ENCODE peak calls at places on chromosome 1, in eight cellular contexts. Y is A549, C is transverse colon, O is K562, V is ovary, I is tibial nerve, G is stomach, W is sigmoid colon. N is an unnamed sample.

GRCh38 chr1:17117451-17118265 is 1.6 kb downstream of the PADI2 start:
- DNase-seq in C (no peak), Y (no peak), W (no peak), I (no peak), O (no peak), V (no peak), G (no peak), N (no peak)

GRCh38 chr1:25695991-25696330 is 79.4 kb downstream of the MAN1C1 start:
- DNase-seq in V (no peak), Y (peak), W (peak), I (peak), O (no peak), C (no peak), G (no peak), N (no peak)

GRCh38 chr1:33319186-33319948 is 1.5 kb downstream of the A3GALT2 start:
- DNase-seq in G (no peak), V (no peak), O (no peak), I (no peak), W (no peak), Y (no peak), C (no peak), N (no peak)

GRCh38 chr1:9145021-9145668 is 16.2 kb upstream of the GPR157 start:
- DNase-seq in O (peak), V (peak), Y (peak), I (no peak), G (peak), W (no peak), C (no peak), N (no peak)

GRCh38 chr1:219347843-219348475 is 174.3 kb downstream of the LYPLAL1 start:
- DNase-seq in I (peak), C (no peak), O (no peak), W (peak), G (peak), Y (no peak), V (peak), N (peak)

GRCh38 chr1:222387020-222387816 is 160.7 kb downstream of the HHIPL2 start:
- DNase-seq in G (no peak), Y (peak), W (no peak), I (no peak), V (no peak), O (peak), C (no peak), N (no peak)

GRCh38 chr1:161307230-161307768 is 2.5 kb downstream of the MPZ start:
- DNase-seq in W (no peak), Y (peak), C (no peak), G (no peak), I (no peak), V (peak), O (peak), N (no peak)

GRCh38 chr1:5904551-5904950 is 87.7 kb downstream of the NPHP4 start:
- DNase-seq in O (no peak), I (no peak), C (no peak), W (no peak), V (no peak), G (no peak), Y (no peak), N (peak)

GRCh38 chr1:163202833-163203451 is at the start of gene RGS5:
- DNase-seq in W (no peak), I (no peak), G (no peak), O (no peak), C (no peak), V (no peak), Y (no peak), N (no peak)

GRCh38 chr1:59510249-59510648 is 213.4 kb downstream of the FGGY start:
- DNase-seq in I (no peak), V (no peak), G (no peak), C (no peak), Y (no peak), O (no peak), W (no peak), N (no peak)

GRCh38 chr1:71666609-71667008 is 585.8 kb upstream of the ZRANB2 start:
- DNase-seq in Y (no peak), C (no peak), I (no peak), W (no peak), G (no peak), V (no peak), O (no peak), N (no peak)

GRCh38 chr1:48103495-48103894 is 106.3 kb upstream of the TRABD2B start:
- DNase-seq in I (no peak), C (no peak), G (no peak), O (no peak), W (no peak), V (no peak), Y (no peak), N (no peak)

GRCh38 chr1:99782920-99783319 is 16.5 kb upstream of the FRRS1 start:
- DNase-seq in I (no peak), Y (no peak), C (no peak), G (no peak), W (no peak), V (no peak), O (no peak), N (no peak)

GRCh38 chr1:99784809-99785255 is 18.4 kb upstream of the FRRS1 start:
- DNase-seq in V (no peak), W (no peak), O (no peak), G (no peak), Y (no peak), I (no peak), C (no peak), N (no peak)

GRCh38 chr1:99782397-99782796 is 16.0 kb upstream of the FRRS1 start:
- DNase-seq in V (no peak), C (no peak), Y (no peak), O (no peak), I (no peak), W (no peak), G (no peak), N (no peak)

GRCh38 chr1:99784143-99784542 is 17.7 kb upstream of the FRRS1 start:
- DNase-seq in W (no peak), O (no peak), C (no peak), G (no peak), I (no peak), V (no peak), Y (no peak), N (no peak)

GRCh38 chr1:99781798-99782197 is 15.4 kb upstream of the FRRS1 start:
- DNase-seq in V (no peak), I (no peak), Y (no peak), O (no peak), G (no peak), W (no peak), C (no peak), N (no peak)
- TF ChIP-seq EP300 in V (no peak), I (no peak), Y (no peak), O (no peak), G (no peak), W (no peak), C (no peak), N (no peak)

DNA sequence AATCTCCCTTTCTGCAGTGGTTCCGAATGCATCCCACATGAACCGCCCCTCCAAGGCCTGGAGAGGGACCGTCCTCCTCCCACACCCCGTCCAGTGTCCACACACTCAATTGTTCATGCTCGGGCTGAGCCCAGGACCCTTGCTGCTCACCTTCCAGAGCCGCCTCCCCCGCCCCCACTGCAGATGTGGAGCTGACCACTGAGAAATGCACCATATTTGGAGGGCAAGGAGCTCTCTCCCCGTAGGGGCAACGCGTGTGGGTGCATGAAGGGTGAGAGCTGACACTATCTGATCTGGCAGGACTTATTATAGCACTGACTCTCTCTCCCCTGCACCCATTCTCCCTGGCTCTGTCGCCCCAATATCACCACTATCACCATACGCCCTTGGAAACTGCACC is 4.0 kb upstream of the S100A3 start:
- DNase-seq in C (peak), O (no peak), V (no peak), Y (no peak), I (no peak), G (no peak), W (peak), N (no peak)
- TF ChIP-seq POLR2A in C (no peak), O (no peak), V (no peak), Y (no peak), I (no peak), G (no peak), W (no peak), N (no peak)

GRCh38 chr1:118963456-118964430 is 24.4 kb downstream of the TBX15 start:
- DNase-seq in W (no peak), C (no peak), I (peak), G (no peak), V (no peak), Y (peak), O (no peak), N (no peak)
- TF ChIP-seq EP300 in W (no peak), C (no peak), I (peak), G (no peak), V (no peak), Y (no peak), O (peak), N (no peak)

GRCh38 chr1:39673215-39673614 is 1.3 kb upstream of the NT5C1A start:
- DNase-seq in W (no peak), G (no peak), I (no peak), V (no peak), Y (no peak), C (no peak), O (no peak), N (no peak)

GRCh38 chr1:39670689-39671088 is 1.2 kb downstream of the NT5C1A start:
- DNase-seq in Y (no peak), W (no peak), G (no peak), O (no peak), V (no peak), C (no peak), I (no peak), N (no peak)

GRCh38 chr1:39672551-39672947 is 642 bp upstream of the NT5C1A start:
- DNase-seq in C (no peak), O (peak), W (no peak), V (no peak), I (no peak), G (no peak), Y (no peak), N (no peak)

GRCh38 chr1:39671793-39672550 is at the start of gene NT5C1A:
- DNase-seq in C (peak), O (peak), I (no peak), V (peak), G (peak), Y (no peak), W (no peak), N (no peak)

DNA sequence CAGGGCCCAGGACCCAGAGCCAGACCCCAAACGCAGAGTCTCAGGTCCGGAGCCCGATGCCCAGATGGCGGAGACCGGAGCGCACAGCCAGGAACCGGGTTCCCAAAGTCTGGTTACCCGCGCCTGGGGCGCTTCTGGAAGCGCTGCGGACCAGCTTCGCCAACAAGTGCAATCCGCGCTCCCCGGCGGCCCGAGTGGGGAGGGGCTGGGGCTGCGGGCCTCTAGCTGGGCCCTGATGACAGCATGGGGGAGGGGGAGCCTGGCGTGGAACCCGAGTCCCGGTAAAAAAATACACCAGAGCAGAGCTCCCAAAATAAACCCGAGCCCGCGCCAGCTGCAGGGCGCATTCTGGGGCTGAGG is 494 bp downstream of the NT5C1A start:
- DNase-seq in O (peak), G (no peak), W (no peak), C (no peak), I (peak), Y (no peak), V (peak), N (no peak)
- TF ChIP-seq POLR2A in O (no peak), G (no peak), W (no peak), C (no peak), I (no peak), Y (no peak), V (no peak), N (no peak)

GRCh38 chr1:30840904-30841598 is 67.5 kb downstream of the SDC3 start:
- DNase-seq in Y (no peak), I (no peak), O (no peak), C (no peak), W (no peak), V (no peak), G (peak), N (no peak)
- TF ChIP-seq EP300 in Y (no peak), I (no peak), O (no peak), C (no peak), W (no peak), V (no peak), G (no peak), N (no peak)

DNA sequence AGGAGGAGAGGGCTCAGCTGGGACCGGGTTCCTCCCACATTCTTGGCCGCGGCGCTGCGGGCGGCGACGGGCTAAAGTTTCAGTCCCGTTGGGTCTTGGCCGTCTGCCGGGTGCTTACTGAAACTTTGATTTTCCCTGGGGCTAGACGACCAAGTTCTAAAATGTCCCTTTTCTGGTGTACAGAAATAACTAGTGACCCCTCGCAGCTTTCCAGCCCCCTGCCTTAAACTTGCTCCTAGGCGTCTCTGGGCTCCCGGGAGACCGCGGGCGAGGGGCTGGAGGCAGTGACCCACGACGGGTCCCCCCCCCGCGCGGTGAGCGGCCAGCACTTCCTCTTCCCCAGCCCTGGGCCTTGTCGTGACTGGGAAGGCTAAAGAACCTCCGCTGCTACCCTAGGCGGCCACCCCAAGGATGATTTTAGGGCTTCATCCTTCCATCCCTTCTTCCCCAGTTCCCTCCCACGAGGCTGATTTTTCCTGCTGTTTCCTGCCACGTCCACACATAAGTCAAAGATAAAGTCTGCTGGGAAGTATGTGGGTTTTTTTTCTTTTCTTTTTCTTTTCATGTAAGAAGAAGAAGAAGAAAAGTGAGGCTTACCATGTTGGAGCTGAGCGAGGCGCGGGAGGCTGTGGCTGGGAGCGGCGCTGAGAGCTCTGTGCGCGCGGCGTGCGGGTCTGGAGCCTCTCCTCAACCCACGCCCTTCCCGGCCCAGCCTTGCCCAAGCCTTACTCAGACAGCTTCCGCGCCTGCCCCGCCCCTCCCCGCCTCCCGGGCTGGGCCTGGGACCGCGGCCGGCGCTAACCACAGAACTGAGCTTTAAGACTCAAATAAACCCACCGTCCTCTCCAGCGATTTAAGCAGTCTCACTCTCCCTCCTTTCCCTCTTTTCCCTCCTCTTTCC is at the start of gene S100A11:
- DNase-seq in O (peak), W (peak), V (peak), C (peak), Y (peak), I (peak), G (peak), N (peak)
- TF ChIP-seq POLR2A in O (peak), W (peak), V (peak), C (peak), Y (peak), I (peak), G (no peak), N (peak)

N was measured in suprapubic skin.